ENCODE peak calls at places on chromosomes 1 and 21, in five cellular contexts. K is Peyer's patch, A is sigmoid colon, U is heart left ventricle, N is endothelial cell of umbilical vein. Y is an unnamed sample.

GRCh38 chr1:24920155-24920925 is 9.7 kb downstream of the RUNX3 start:
- DNase-seq in K (no peak), A (peak; percentile 84), U (peak; percentile 47), N (no peak), Y (no peak)

GRCh38 chr1:79190074-79190473 is 183.5 kb upstream of the ADGRL4 start:
- DNase-seq in K (no peak), A (no peak), U (no peak), N (no peak), Y (no peak)

GRCh38 chr1:189983156-189983555 is 494.5 kb downstream of the BRINP3 start:
- DNase-seq in K (no peak), A (no peak), U (no peak), N (no peak), Y (no peak)

GRCh38 chr1:100328133-100328532 is 24.2 kb upstream of the CDC14A start:
- DNase-seq in K (no peak), A (no peak), U (no peak), N (no peak), Y (no peak)

GRCh38 chr1:206907304-206907991 is 10.2 kb downstream of the IL24 start:
- DNase-seq in K (no peak), A (no peak), U (no peak), N (no peak), Y (no peak)

GRCh38 chr1:112061056-112061455 is 71.6 kb upstream of the KCND3 start:
- DNase-seq in K (no peak), A (no peak), U (no peak), N (no peak), Y (no peak)

GRCh38 chr1:38585460-38585859 is 274.1 kb downstream of the RRAGC start:
- DNase-seq in K (no peak), A (no peak), U (no peak), N (no peak), Y (no peak)

GRCh38 chr1:39992888-39993287 is 37.9 kb downstream of the MFSD2A start:
- DNase-seq in K (no peak), A (no peak), U (no peak), N (no peak), Y (no peak)

GRCh38 chr1:201536542-201536941 is 2.4 kb upstream of the NAV1 start:
- DNase-seq in K (peak; percentile 63), A (peak; percentile 90), U (no peak), N (no peak), Y (no peak)

GRCh38 chr1:38246955-38247952 is 200.7 kb upstream of the POU3F1 start:
- DNase-seq in K (peak; percentile 75), A (no peak), U (no peak), N (peak; percentile 84), Y (no peak)

GRCh38 chr1:163656367-163656766 is 334.6 kb downstream of the NUF2 start:
- DNase-seq in K (no peak), A (no peak), U (no peak), N (no peak), Y (no peak)

GRCh38 chr1:223203694-223204093 is 60.6 kb upstream of the TLR5 start:
- DNase-seq in K (no peak), A (no peak), U (no peak), N (no peak), Y (no peak)

GRCh38 chr21:37257526-37257966 is 9.6 kb downstream of the VPS26C start:
- DNase-seq in K (no peak), A (no peak), U (no peak), N (peak; percentile 56), Y (no peak)

GRCh38 chr1:50620680-50621329 is 197.6 kb upstream of the DMRTA2 start:
- DNase-seq in K (peak; percentile 55), A (no peak), U (no peak), N (peak; percentile 42), Y (no peak)

GRCh38 chr1:17195731-17196130 is 9.2 kb upstream of the PADI1 start:
- DNase-seq in K (peak; percentile 25), A (peak; percentile 34), U (no peak), N (no peak), Y (no peak)

GRCh38 chr1:186869829-186870228 is 41.1 kb downstream of the PLA2G4A start:
- DNase-seq in K (no peak), A (no peak), U (no peak), N (no peak), Y (no peak)

GRCh38 chr1:74363220-74363619 is 128.0 kb downstream of the TNNI3K start:
- DNase-seq in K (no peak), A (no peak), U (no peak), N (no peak), Y (no peak)

GRCh38 chr1:205782627-205783470 is 7.6 kb upstream of the RAB29 start:
- DNase-seq in K (no peak), A (no peak), U (no peak), N (no peak), Y (no peak)

GRCh38 chr1:150072959-150073358 is 5.4 kb downstream of the VPS45 start:
- DNase-seq in K (no peak), A (no peak), U (no peak), N (peak; percentile 40), Y (no peak)

GRCh38 chr1:200776949-200777348 is 38.3 kb downstream of the CAMSAP2 start:
- DNase-seq in K (no peak), A (no peak), U (no peak), N (no peak), Y (no peak)

GRCh38 chr1:6502000-6502891 is 10.8 kb upstream of the PLEKHG5 start:
- DNase-seq in K (peak; percentile 56), A (peak; percentile 81), U (peak; percentile 92), N (peak; percentile 45), Y (peak; percentile 77)

GRCh38 chr1:220817907-220818306 is 31.2 kb downstream of the MTARC1 start:
- DNase-seq in K (no peak), A (peak; percentile 86), U (no peak), N (no peak), Y (no peak)

GRCh38 chr1:65958561-65959350 is 166.1 kb downstream of the PDE4B start:
- DNase-seq in K (no peak), A (no peak), U (no peak), N (peak; percentile 73), Y (no peak)

GRCh38 chr1:224175615-224176014 is 7.4 kb upstream of the DEGS1 start:
- DNase-seq in K (no peak), A (peak; percentile 74), U (peak; percentile 72), N (no peak), Y (no peak)

GRCh38 chr1:56179571-56179970 is 399.8 kb downstream of the PLPP3 start:
- DNase-seq in K (no peak), A (no peak), U (no peak), N (no peak), Y (no peak)

GRCh38 chr1:175192630-175193338 is at the start of gene KIAA0040:
- DNase-seq in K (peak; percentile 89), A (peak; percentile 90), U (peak; percentile 89), N (peak; percentile 62), Y (peak; percentile 53)

GRCh38 chr1:204775546-204775945 is 90.0 kb upstream of the LRRN2 start:
- DNase-seq in K (no peak), A (no peak), U (no peak), N (no peak), Y (no peak)

GRCh38 chr1:150233359-150234308 is 2.3 kb downstream of the ANP32E start:
- DNase-seq in K (peak; percentile 54), A (no peak), U (no peak), N (peak; percentile 29), Y (no peak)

GRCh38 chr1:209929751-209930150 is 8.3 kb upstream of the SYT14 start:
- DNase-seq in K (no peak), A (no peak), U (no peak), N (peak; percentile 0), Y (no peak)

GRCh38 chr1:206905295-206906164 is 8.3 kb downstream of the IL24 start:
- DNase-seq in K (no peak), A (no peak), U (no peak), N (no peak), Y (no peak)

GRCh38 chr1:68811806-68812205 is 314.9 kb upstream of the DEPDC1 start:
- DNase-seq in K (no peak), A (no peak), U (no peak), N (no peak), Y (no peak)

GRCh38 chr1:155529109-155529508 is 33.5 kb downstream of the ASH1L start:
- DNase-seq in K (no peak), A (no peak), U (no peak), N (no peak), Y (no peak)

GRCh38 chr1:78607334-78607927 is 12.8 kb upstream of the IFI44L start:
- DNase-seq in K (no peak), A (no peak), U (no peak), N (peak; percentile 39), Y (no peak)

GRCh38 chr1:179760521-179760920 is 17.4 kb downstream of the FAM163A start:
- DNase-seq in K (no peak), A (no peak), U (no peak), N (no peak), Y (no peak)

GRCh38 chr1:179757958-179758357 is 14.9 kb downstream of the FAM163A start:
- DNase-seq in K (no peak), A (no peak), U (no peak), N (no peak), Y (no peak)

GRCh38 chr1:179767177-179767581 is 24.1 kb downstream of the FAM163A start:
- DNase-seq in K (no peak), A (no peak), U (no peak), N (no peak), Y (no peak)

GRCh38 chr1:179761296-179761695 is 18.2 kb downstream of the FAM163A start:
- DNase-seq in K (no peak), A (no peak), U (no peak), N (no peak), Y (no peak)

GRCh38 chr1:179762241-179762640 is 19.1 kb downstream of the FAM163A start:
- DNase-seq in K (no peak), A (no peak), U (no peak), N (no peak), Y (no peak)
- H3K27ac ChIP-seq in K (no peak overlapping the region), A (no peak overlapping the region), U (no peak overlapping the region), N (no peak overlapping the region), Y (no peak overlapping the region)

DNA sequence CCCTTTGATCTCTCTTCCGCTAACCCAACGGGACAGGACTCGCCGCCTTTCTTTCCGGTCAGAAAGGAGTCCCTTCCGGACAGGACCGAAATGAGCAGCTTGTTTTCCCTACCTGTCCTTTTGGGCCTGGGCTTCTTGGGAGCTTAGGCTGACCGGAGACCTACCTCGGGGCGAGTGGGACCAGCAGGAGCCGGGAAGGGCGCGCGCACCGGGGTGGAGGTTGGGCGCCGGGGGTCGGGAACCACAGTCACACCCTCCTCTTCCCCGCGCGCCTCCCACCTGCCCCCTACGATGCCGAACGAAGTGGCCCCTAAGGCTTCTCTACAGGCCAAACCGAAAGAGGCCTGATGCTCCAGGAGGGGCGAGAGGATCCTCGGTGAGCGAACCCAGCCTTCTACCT is 95.2 kb downstream of the PRKAB2 start:
- DNase-seq in K (no peak), A (no peak), U (no peak), N (no peak), Y (no peak)
- H3K9me3 ChIP-seq in K (no peaks in the 10 kb centered on the region), A (no peaks in the 10 kb centered on the region), U (no peaks in the 10 kb centered on the region), N (no peaks in the 10 kb centered on the region), Y (no peaks in the 10 kb centered on the region)

GRCh38 chr1:244969355-244970235 is 105.3 kb upstream of the HNRNPU start:
- DNase-seq in K (peak; percentile 83), A (peak; percentile 91), U (peak; percentile 87), N (peak; percentile 97), Y (peak; percentile 87)
- TF ChIP-seq POLR2A in K (peak; percentile 49), A (peak; percentile 52), U (peak; percentile 86), N (no peak), Y (peak; percentile 79)

DNA sequence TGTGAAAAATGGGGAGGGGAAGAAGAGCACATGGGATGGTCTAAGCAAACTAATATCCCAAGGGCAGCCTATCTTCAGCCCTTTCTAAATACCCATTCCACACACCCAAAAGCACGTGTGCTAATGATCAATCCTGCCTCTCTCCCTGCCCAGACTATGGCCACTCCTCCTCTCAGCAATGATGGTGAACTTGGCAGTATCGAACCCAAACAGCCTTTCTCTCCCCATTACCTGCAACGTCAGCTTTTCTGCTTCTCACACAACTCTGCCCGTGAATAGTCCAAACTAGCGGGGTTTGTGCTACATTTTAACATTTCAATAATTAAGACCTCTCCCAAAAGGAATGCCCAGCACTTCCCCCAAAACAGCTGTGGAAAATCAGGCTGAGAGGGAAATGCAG is 41.6 kb downstream of the SSBP3 start:
- DNase-seq in K (no peak), A (no peak), U (no peak), N (no peak), Y (no peak)
- H3K27ac ChIP-seq in K (no peak overlapping the region), A (no peak overlapping the region), U (no peak overlapping the region), N (no peak overlapping the region), Y (no peak overlapping the region)